ENCODE peak calls at places on chromosomes 1 and 21, in six cellular contexts. A is transverse colon, Q is body of pancreas, L is uterus, J is heart left ventricle, M is esophagus squamous epithelium. Y is an unnamed sample.

GRCh38 chr1:213571419-213571818 is 416.4 kb upstream of the PROX1 start:
- DNase-seq in A (no peak), L (no peak), M (no peak), J (no peak), Q (no peak), Y (no peak)

GRCh38 chr1:229254910-229255541 is 15.9 kb upstream of the RAB4A start:
- DNase-seq in M (no peak), L (no peak), A (no peak), J (no peak), Q (peak), Y (no peak)

GRCh38 chr1:109984190-109984455 is 442 bp upstream of the AHCYL1 start:
- DNase-seq in A (no peak), Q (no peak), M (no peak), L (no peak), J (no peak), Y (no peak)

GRCh38 chr21:34027727-34028461 is 45.5 kb upstream of the MRPS6 start:
- DNase-seq in J (no peak), A (no peak), Q (no peak), M (no peak), L (no peak), Y (no peak)

GRCh38 chr1:121417289-121417955 is 232.6 kb downstream of the SRGAP2C start:
- DNase-seq in A (no peak), L (no peak), M (no peak), Q (no peak), J (no peak), Y (no peak)

GRCh38 chr1:59692591-59692990 is 122.2 kb upstream of the HOOK1 start:
- DNase-seq in M (no peak), L (peak), J (no peak), A (no peak), Q (peak), Y (no peak)

GRCh38 chr1:161305872-161306519 is 3.8 kb downstream of the MPZ start:
- DNase-seq in J (peak), M (peak), L (peak), A (peak), Q (peak), Y (peak)

GRCh38 chr1:167722870-167723251 is 1.1 kb downstream of the MPZL1 start:
- DNase-seq in M (no peak), Q (no peak), L (no peak), J (no peak), A (no peak), Y (no peak)

GRCh38 chr1:226485192-226485591 is 63.4 kb upstream of the STUM start:
- DNase-seq in Q (no peak), M (no peak), L (no peak), J (no peak), A (no peak), Y (no peak)

GRCh38 chr1:158819461-158820443 is 11.4 kb upstream of the MNDA start:
- DNase-seq in L (no peak), Q (no peak), M (no peak), J (no peak), A (no peak), Y (no peak)

GRCh38 chr1:94864821-94865220 is 44.7 kb downstream of the SLC44A3 start:
- DNase-seq in J (no peak), L (peak), M (no peak), Q (peak), A (no peak), Y (peak)

GRCh38 chr21:38840456-38841129 is 34.9 kb downstream of the ETS2 start:
- DNase-seq in L (no peak), J (no peak), Q (no peak), M (no peak), A (no peak), Y (no peak)

GRCh38 chr1:1527092-1527816 is 13.2 kb downstream of the TMEM240 start:
- DNase-seq in J (no peak), A (no peak), L (no peak), M (no peak), Q (no peak), Y (no peak)

GRCh38 chr1:207825719-207826556 is 74.1 kb downstream of the CD46 start:
- DNase-seq in L (peak), A (peak), M (peak), Q (peak), J (peak), Y (peak)

GRCh38 chr1:3249236-3249845 is 180.3 kb downstream of the PRDM16 start:
- DNase-seq in M (no peak), Q (no peak), J (no peak), L (no peak), A (no peak), Y (no peak)

GRCh38 chr21:35136586-35137254 is 87.6 kb upstream of the RUNX1 start:
- DNase-seq in L (no peak), A (peak), M (no peak), Q (peak), J (no peak), Y (no peak)

GRCh38 chr1:209154916-209155315 is 428.6 kb upstream of the CAMK1G start:
- DNase-seq in L (no peak), J (no peak), A (no peak), M (no peak), Q (no peak), Y (no peak)

GRCh38 chr1:192485692-192486436 is 89.7 kb upstream of the RGS1 start:
- DNase-seq in M (no peak), Q (peak), J (no peak), A (peak), L (peak), Y (peak)

GRCh38 chr1:200558866-200559459 is 61.6 kb downstream of the KIF14 start:
- DNase-seq in M (no peak), A (no peak), L (no peak), Q (peak), J (no peak), Y (no peak)

GRCh38 chr1:87834941-87835340 is 506.3 kb downstream of the LMO4 start:
- DNase-seq in M (no peak), J (no peak), L (no peak), A (no peak), Q (no peak), Y (no peak)

DNA sequence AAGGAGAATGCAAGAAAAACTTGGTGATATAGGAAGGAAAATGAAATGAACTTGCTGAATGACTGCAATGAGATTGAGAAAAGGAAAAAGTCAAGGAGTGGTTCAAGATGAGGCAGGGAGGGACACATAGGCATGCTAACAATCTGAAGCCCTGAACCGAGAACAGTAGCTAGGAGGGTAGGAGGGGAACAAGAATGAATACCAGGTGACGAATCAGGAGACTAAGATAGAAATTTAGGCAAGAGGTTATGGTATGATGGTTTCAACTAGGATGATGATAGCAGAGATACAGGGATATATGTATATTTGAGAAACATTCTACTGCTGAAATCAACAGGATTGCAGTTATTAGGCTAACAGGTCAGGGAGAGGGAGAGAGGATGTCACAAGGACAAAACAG is 44.1 kb downstream of the SMYD3 start:
- DNase-seq in J (no peak), L (no peak), Q (no peak), A (no peak), M (no peak), Y (no peak)
- H3K4me3 ChIP-seq in J (no peak), L (no peak), Q (no peak), A (no peak), M (no peak), Y (no peak)

GRCh38 chr1:155940993-155941844 is at the start of gene RXFP4:
- DNase-seq in L (no peak), A (peak), J (no peak), M (no peak), Q (no peak), Y (no peak)

GRCh38 chr1:155938220-155938627 is 3.2 kb upstream of the RXFP4 start:
- DNase-seq in L (no peak), M (no peak), Q (peak), A (no peak), J (no peak), Y (peak)

GRCh38 chr1:155942578-155943141 is 1.2 kb downstream of the RXFP4 start:
- DNase-seq in A (peak), Q (no peak), M (no peak), J (no peak), L (no peak), Y (no peak)

GRCh38 chr1:155941845-155942507 is 538 bp downstream of the RXFP4 start:
- DNase-seq in A (peak), L (no peak), M (no peak), Q (no peak), J (no peak), Y (no peak)

GRCh38 chr1:155940531-155940992 is 876 bp upstream of the RXFP4 start:
- DNase-seq in J (no peak), M (no peak), L (peak), Q (peak), A (peak), Y (peak)
- TF ChIP-seq POLR2A in J (no peak), M (no peak), L (no peak), Q (peak), A (no peak), Y (no peak)

GRCh38 chr1:16387201-16388185 is 20.5 kb downstream of the SZRD1 start:
- DNase-seq in Q (no peak), A (no peak), J (no peak), M (no peak), L (no peak), Y (no peak)
- H3K4me3 ChIP-seq in Q (no peak), A (no peak), J (peak), M (peak), L (peak), Y (no peak)

DNA sequence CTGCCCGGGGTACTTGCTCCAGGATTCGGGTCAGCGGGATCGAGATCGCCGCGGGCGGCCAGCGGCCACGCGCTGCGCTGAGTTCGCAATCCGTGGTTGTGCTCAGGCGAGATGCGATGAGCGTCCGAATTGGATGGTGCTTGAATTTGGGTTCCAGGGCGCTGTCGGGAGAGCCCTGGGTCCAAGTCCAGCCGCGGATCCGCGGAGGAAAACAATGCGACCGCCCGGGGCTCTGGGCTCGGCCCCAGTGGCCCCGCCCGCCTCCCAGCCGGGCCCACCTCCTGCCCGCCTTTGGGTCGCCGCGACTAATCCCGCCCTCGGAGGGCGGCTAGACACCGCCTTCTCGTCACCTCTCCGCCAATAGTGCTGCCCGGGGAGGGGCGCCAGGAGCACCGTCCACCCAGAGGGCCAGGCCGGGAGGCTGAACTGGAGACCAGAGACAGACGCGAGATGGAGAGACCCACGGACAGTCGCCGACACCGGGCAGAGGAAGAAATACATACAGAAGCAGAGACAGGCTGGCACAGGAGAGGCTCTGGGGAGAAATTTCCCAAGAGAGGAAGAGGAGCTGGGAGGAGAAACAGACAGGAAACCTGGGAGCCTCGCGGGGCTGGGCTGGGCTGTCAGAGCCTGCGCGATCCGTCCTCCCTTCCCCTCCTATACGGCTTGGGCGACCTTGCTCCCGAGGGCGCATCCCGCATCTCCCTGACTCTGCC is at the start of gene SEMA6C:
- DNase-seq in A (peak), L (peak), J (peak), M (peak), Q (peak), Y (peak)
- TF ChIP-seq POLR2A in A (peak), L (peak), J (peak), M (no peak), Q (peak), Y (no peak)

GRCh38 chr1:51516639-51517158 is 2.4 kb downstream of the EPS15 start:
- DNase-seq in L (no peak), A (no peak), M (no peak), Q (no peak), J (no peak), Y (no peak)
- H3K4me3 ChIP-seq in L (no peak), A (no peak), M (peak), Q (no peak), J (peak), Y (no peak)

GRCh38 chr1:151056574-151056973 is 2.8 kb downstream of the CDC42SE1 start:
- DNase-seq in Q (peak), M (no peak), A (peak), L (no peak), J (no peak), Y (no peak)

GRCh38 chr1:151055581-151055980 is 3.8 kb downstream of the CDC42SE1 start:
- DNase-seq in M (no peak), Q (no peak), L (no peak), A (no peak), J (no peak), Y (no peak)

GRCh38 chr1:151058682-151059341 is 610 bp downstream of the CDC42SE1 start:
- DNase-seq in Q (peak), M (no peak), A (peak), L (peak), J (no peak), Y (peak)

GRCh38 chr1:151054971-151055547 is 4.4 kb downstream of the CDC42SE1 start:
- DNase-seq in A (no peak), M (no peak), L (no peak), J (no peak), Q (no peak), Y (no peak)

DNA sequence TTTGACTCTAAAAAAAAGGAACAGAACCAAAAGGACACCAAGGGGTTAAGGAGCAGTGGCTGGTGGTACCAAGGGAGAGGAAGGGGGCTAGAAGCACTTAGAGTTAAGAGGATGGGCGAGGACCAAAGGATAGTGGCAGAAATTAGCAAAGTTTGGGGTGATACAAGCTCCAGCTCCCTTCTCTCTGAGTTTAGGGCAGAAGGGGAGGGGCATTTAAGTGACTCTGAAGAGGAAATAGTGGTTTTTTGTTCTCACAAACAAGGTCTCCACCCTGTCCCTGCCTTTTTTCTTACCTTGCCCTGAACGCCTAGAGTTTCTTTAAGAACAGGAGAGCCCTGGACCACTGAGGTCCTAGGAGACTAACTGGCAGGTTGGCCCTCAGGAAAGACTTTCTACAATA is 3.3 kb downstream of the CDC42SE1 start:
- DNase-seq in M (no peak), Q (no peak), J (no peak), A (no peak), L (no peak), Y (no peak)
- TF ChIP-seq POLR2A in M (no peak), Q (no peak), J (no peak), A (no peak), L (no peak), Y (no peak)

DNA sequence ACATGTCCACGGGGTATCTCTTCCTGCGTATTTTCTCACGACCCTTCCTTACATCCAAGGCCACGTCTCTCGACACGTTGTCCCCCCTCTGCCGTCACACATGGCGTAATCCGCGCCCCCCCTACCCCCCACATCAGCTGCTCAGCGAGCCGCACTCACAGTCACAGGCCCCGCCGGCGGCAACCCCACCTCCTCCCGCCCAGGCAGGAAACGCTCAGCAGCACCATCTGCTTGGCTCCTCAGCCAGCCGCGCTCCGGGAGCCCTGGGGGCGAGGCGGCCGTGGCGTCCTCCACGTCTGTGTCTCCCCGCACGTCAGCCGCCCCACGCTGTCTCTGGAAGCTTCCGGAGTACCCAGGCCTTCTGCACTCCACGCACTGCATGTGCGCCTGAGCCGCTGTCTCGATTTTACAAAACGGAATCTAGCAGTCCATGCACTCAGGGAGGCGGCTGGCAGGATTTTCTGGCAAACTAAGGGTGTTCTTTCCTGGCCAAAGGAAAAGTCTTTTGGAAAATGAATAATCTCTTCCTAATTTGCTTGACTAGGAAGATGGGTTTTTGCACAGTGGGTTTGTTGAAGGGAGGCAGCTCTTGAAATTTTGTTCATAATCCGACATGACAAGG is 64.5 kb downstream of the SIK1 start:
- DNase-seq in M (peak), J (peak), A (peak), Q (peak), L (peak), Y (peak)
- H3K4me3 ChIP-seq in M (peak), J (peak), A (no peak), Q (no peak), L (no peak), Y (no peak)

GRCh38 chr1:111989531-111990025 is at the start of gene KCND3:
- DNase-seq in A (peak), L (no peak), M (no peak), J (peak), Q (peak), Y (peak)
- TF ChIP-seq POLR2A in A (no peak), L (no peak), M (no peak), J (no peak), Q (no peak), Y (no peak)

DNA sequence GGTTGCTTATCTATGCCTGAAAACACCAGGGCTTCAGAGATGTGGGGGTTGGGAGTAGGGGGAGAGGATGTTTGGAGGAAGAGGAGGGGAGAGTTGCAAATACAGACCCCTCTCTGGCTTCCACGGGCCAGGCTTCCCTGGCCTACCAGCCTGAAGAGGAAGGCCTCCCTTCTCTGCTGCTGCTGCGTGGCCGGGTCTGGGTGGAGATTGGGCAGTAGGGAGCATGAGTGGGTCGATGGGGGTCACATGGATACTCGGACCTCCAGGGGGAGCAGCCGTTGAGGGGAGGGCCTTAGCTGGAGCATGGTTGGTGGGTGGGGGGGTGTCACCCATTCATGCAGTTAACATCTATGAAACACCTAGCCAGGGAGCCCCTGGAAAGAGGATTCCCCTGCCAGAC is 1.5 kb downstream of the RORC start:
- DNase-seq in J (peak), L (no peak), Q (no peak), A (no peak), M (no peak), Y (no peak)
- H3K4me3 ChIP-seq in J (no peak), L (no peak), Q (no peak), A (no peak), M (no peak), Y (no peak)